ENCODE peak calls at places on chromosomes 1 and 21, in seven cellular contexts. B is renal cortical epithelial cell; A is fibroblast of the conjunctiva; X is activated naive CD8-positive, alpha-beta T cell treated with anti-CD3 and anti-CD28 coated beads, Interleukin-2, amount 50 U/mL, for 24 hours; E is cardiac muscle cell; G is PC-3; Z is ACHN. H is an unnamed sample.
A peak's percentile ranks its signal among the peaks of the same experiment; 100 is the strongest.

GRCh38 chr21:45471229-45472052 is 66.5 kb downstream of the COL18A1 start:
- DNase-seq in Z (peak; percentile 51), A (peak; percentile 65), E (peak; percentile 92), X (no peak), B (peak; percentile 92), G (peak; percentile 82), H (no peak)

GRCh38 chr1:232334811-232335210 is 295.1 kb downstream of the SIPA1L2 start:
- DNase-seq in G (peak; percentile 94), E (no peak), A (no peak), X (no peak), Z (no peak), B (no peak), H (no peak)

GRCh38 chr1:31784356-31785019 is 20.3 kb upstream of the ADGRB2 start:
- DNase-seq in Z (no peak), X (no peak), G (no peak), E (no peak), B (no peak), A (no peak), H (no peak)

GRCh38 chr1:204478166-204478899 is 16.3 kb downstream of the PIK3C2B start:
- DNase-seq in E (no peak), A (no peak), B (no peak), Z (no peak), X (no peak), G (no peak), H (no peak)

GRCh38 chr1:93779540-93780121 is 98.0 kb upstream of the BCAR3 start:
- DNase-seq in B (peak; percentile 98), A (no peak), X (no peak), G (peak; percentile 99), E (peak; percentile 69), Z (no peak), H (peak; percentile 84)

GRCh38 chr1:5811419-5811818 is 180.8 kb downstream of the NPHP4 start:
- DNase-seq in A (no peak), B (no peak), X (no peak), G (no peak), E (no peak), Z (no peak), H (no peak)

GRCh38 chr1:23126801-23127200 is 41.9 kb downstream of the LUZP1 start:
- DNase-seq in G (peak; percentile 16), X (no peak), B (no peak), Z (no peak), A (peak; percentile 45), E (peak; percentile 67), H (no peak)

GRCh38 chr1:201259476-201260235 is 23.6 kb upstream of the PKP1 start:
- DNase-seq in B (no peak), E (peak; percentile 17), Z (no peak), A (no peak), G (no peak), X (no peak), H (peak; percentile 43)

GRCh38 chr1:184661801-184662200 is 92.9 kb downstream of the EDEM3 start:
- DNase-seq in B (no peak), Z (no peak), E (no peak), X (no peak), G (no peak), A (no peak), H (no peak)

GRCh38 chr1:19731311-19731821 is 66.7 kb downstream of the HTR6 start:
- DNase-seq in Z (no peak), G (no peak), X (no peak), A (no peak), E (no peak), B (no peak), H (no peak)

GRCh38 chr1:211910917-211911485 is 80.4 kb upstream of the LPGAT1 start:
- DNase-seq in G (no peak), E (no peak), X (no peak), A (no peak), Z (no peak), B (no peak), H (no peak)

GRCh38 chr1:154097873-154098272 is 57.0 kb downstream of the NUP210L start:
- DNase-seq in A (no peak), Z (no peak), G (no peak), E (no peak), B (no peak), X (no peak), H (no peak)

GRCh38 chr1:214116258-214116657 is 128.5 kb downstream of the PROX1 start:
- DNase-seq in G (no peak), E (no peak), X (no peak), B (no peak), Z (no peak), A (no peak), H (no peak)

GRCh38 chr21:31290765-31291164 is 53.3 kb downstream of the TIAM1 start:
- DNase-seq in A (no peak), E (no peak), B (no peak), G (no peak), Z (no peak), X (no peak), H (no peak)

GRCh38 chr1:46557403-46557802 is 6.0 kb upstream of the KNCN start:
- DNase-seq in Z (no peak), A (no peak), G (no peak), B (no peak), E (no peak), X (no peak), H (no peak)

GRCh38 chr1:229843627-229844238 is 217.7 kb downstream of the URB2 start:
- DNase-seq in X (no peak), G (peak; percentile 77), A (peak; percentile 41), B (peak; percentile 26), E (peak; percentile 23), Z (peak; percentile 22), H (peak; percentile 28)

GRCh38 chr1:243257189-243257588 is 1.3 kb downstream of the SDCCAG8 start:
- DNase-seq in X (no peak), Z (no peak), B (no peak), G (no peak), A (no peak), E (no peak), H (no peak)

GRCh38 chr1:90715334-90715733 is 1.8 kb downstream of the BARHL2 start:
- DNase-seq in A (no peak), E (no peak), Z (no peak), G (no peak), X (no peak), B (no peak), H (no peak)

GRCh38 chr1:9225411-9225785 is 9.2 kb upstream of the H6PD start:
- DNase-seq in X (no peak), E (no peak), Z (no peak), B (no peak), G (no peak), A (no peak), H (no peak)

GRCh38 chr1:219741011-219741859 is 128.3 kb upstream of the ZC3H11B start:
- DNase-seq in X (no peak), A (no peak), E (no peak), Z (no peak), B (no peak), G (no peak), H (no peak)

GRCh38 chr1:229139320-229139719 is 131.6 kb upstream of the RAB4A start:
- DNase-seq in G (no peak), B (no peak), A (no peak), E (no peak), X (no peak), Z (no peak), H (no peak)

GRCh38 chr1:22754106-22754768 is 43.6 kb downstream of the EPHB2 start:
- DNase-seq in Z (no peak), A (no peak), G (no peak), B (no peak), E (no peak), X (no peak), H (no peak)

GRCh38 chr21:36072453-36073167 is 2.8 kb downstream of the CBR1 start:
- DNase-seq in Z (no peak), B (no peak), X (no peak), E (no peak), G (no peak), A (no peak), H (no peak)

GRCh38 chr1:231808990-231809389 is 182.4 kb downstream of the DISC1 start:
- DNase-seq in E (peak; percentile 53), Z (no peak), B (peak; percentile 57), A (no peak), X (no peak), G (peak; percentile 95), H (peak; percentile 31)

GRCh38 chr21:45364464-45365185 is 40.3 kb upstream of the COL18A1 start:
- DNase-seq in A (peak; percentile 24), E (peak; percentile 89), B (peak; percentile 51), Z (peak; percentile 84), X (no peak), G (no peak), H (no peak)

GRCh38 chr1:167630568-167631385 is 745 bp downstream of the RCSD1 start:
- DNase-seq in E (no peak), A (no peak), Z (no peak), B (no peak), G (no peak), X (no peak), H (no peak)

GRCh38 chr1:59509341-59509869 is 212.5 kb downstream of the FGGY start:
- DNase-seq in B (no peak), G (no peak), A (no peak), X (no peak), E (no peak), Z (no peak), H (no peak)

GRCh38 chr1:234963904-234964702 is 164.5 kb downstream of the TOMM20 start:
- DNase-seq in G (no peak), X (no peak), E (no peak), B (no peak), Z (no peak), A (no peak), H (no peak)

GRCh38 chr1:111184648-111185047 is 15.8 kb downstream of the DENND2D start:
- DNase-seq in E (no peak), Z (no peak), X (no peak), G (no peak), A (no peak), B (no peak), H (no peak)

GRCh38 chr1:36922593-36923251 is 111.6 kb downstream of the GRIK3 start:
- DNase-seq in G (no peak), E (no peak), B (no peak), A (no peak), X (no peak), Z (no peak), H (no peak)

GRCh38 chr1:188949701-188950100 is 1528.0 kb downstream of the BRINP3 start:
- DNase-seq in B (no peak), G (peak; percentile 4), X (no peak), Z (no peak), A (no peak), E (no peak), H (no peak)

GRCh38 chr1:178464141-178464540 is 32.6 kb downstream of the CLEC20A start:
- DNase-seq in A (no peak), B (no peak), E (no peak), Z (no peak), X (no peak), G (no peak), H (no peak)

GRCh38 chr1:2530501-2531361 is 668 bp upstream of the HES5 start:
- DNase-seq in X (no peak), B (peak; percentile 41), A (no peak), Z (peak; percentile 6), E (no peak), G (peak; percentile 62), H (no peak)

GRCh38 chr21:28776251-28776650 is 216.4 kb downstream of the LTN1 start:
- DNase-seq in E (peak; percentile 68), A (no peak), Z (no peak), B (peak; percentile 86), X (peak; percentile 41), G (peak; percentile 21), H (no peak)

H was measured in NCI-H460.